ENCODE peak calls at places on chromosomes 4 and X, in six cellular contexts. One of them, this sample, is unnamed.

GRCh38 chrX:120357186-120357585 is 4.7 kb upstream of the ATP1B4 start:
- DNase-seq in heart left ventricle: no peak
- DNase-seq in psoas muscle: no peak
- DNase-seq in bronchial epithelial cell: no peak
- DNase-seq in GM23248: no peak
- DNase-seq in body of pancreas: no peak
- DNase-seq in this sample: no peak

GRCh38 chrX:111348363-111348927 is 63.5 kb downstream of the DCX start:
- DNase-seq in bronchial epithelial cell: no peak
- DNase-seq in body of pancreas: no peak
- DNase-seq in heart left ventricle: no peak
- DNase-seq in GM23248: no peak
- DNase-seq in psoas muscle: no peak
- DNase-seq in this sample: no peak

GRCh38 chr4:95155759-95156451 is 392.9 kb downstream of the UNC5C start:
- DNase-seq in GM23248: peak; percentile 64
- DNase-seq in heart left ventricle: no peak
- DNase-seq in body of pancreas: no peak
- DNase-seq in bronchial epithelial cell: peak; percentile 46
- DNase-seq in psoas muscle: no peak
- DNase-seq in this sample: peak; percentile 18

GRCh38 chr4:173463816-173464215 is 64.9 kb upstream of the SCRG1 start:
- DNase-seq in psoas muscle: no peak
- DNase-seq in bronchial epithelial cell: no peak
- DNase-seq in heart left ventricle: no peak
- DNase-seq in body of pancreas: no peak
- DNase-seq in GM23248: no peak
- DNase-seq in this sample: no peak

GRCh38 chrX:129719931-129720520 is 18.8 kb upstream of the XPNPEP2 start:
- DNase-seq in body of pancreas: no peak
- DNase-seq in GM23248: peak; percentile 35
- DNase-seq in bronchial epithelial cell: no peak
- DNase-seq in psoas muscle: no peak
- DNase-seq in heart left ventricle: no peak
- DNase-seq in this sample: no peak

GRCh38 chrX:150569155-150569477 is 695 bp downstream of the MTM1 start:
- DNase-seq in bronchial epithelial cell: no peak
- DNase-seq in GM23248: peak; percentile 68
- DNase-seq in heart left ventricle: peak; percentile 25
- DNase-seq in psoas muscle: no peak
- DNase-seq in body of pancreas: peak; percentile 40
- DNase-seq in this sample: no peak

GRCh38 chr4:126267689-126268088 is 952.9 kb downstream of the FAT4 start:
- DNase-seq in psoas muscle: no peak
- DNase-seq in heart left ventricle: no peak
- DNase-seq in body of pancreas: no peak
- DNase-seq in bronchial epithelial cell: peak; percentile 55
- DNase-seq in GM23248: peak; percentile 61
- DNase-seq in this sample: no peak

GRCh38 chr4:146957252-146957651 is 11.6 kb upstream of the TTC29 start:
- DNase-seq in body of pancreas: no peak
- DNase-seq in psoas muscle: no peak
- DNase-seq in bronchial epithelial cell: peak; percentile 68
- DNase-seq in heart left ventricle: no peak
- DNase-seq in GM23248: peak; percentile 90
- DNase-seq in this sample: peak; percentile 88

GRCh38 chrX:150364347-150365050 is 1.4 kb downstream of the MAMLD1 start:
- DNase-seq in psoas muscle: peak; percentile 19
- DNase-seq in heart left ventricle: peak; percentile 23
- DNase-seq in bronchial epithelial cell: no peak
- DNase-seq in GM23248: peak; percentile 54
- DNase-seq in body of pancreas: peak; percentile 10
- DNase-seq in this sample: no peak

GRCh38 chr4:73810191-73810590 is 26.3 kb upstream of the CXCL6 start:
- DNase-seq in bronchial epithelial cell: no peak
- DNase-seq in heart left ventricle: no peak
- DNase-seq in body of pancreas: no peak
- DNase-seq in psoas muscle: no peak
- DNase-seq in GM23248: no peak
- DNase-seq in this sample: no peak

GRCh38 chr4:168522829-168523228 is 26.0 kb downstream of the PALLD start:
- DNase-seq in heart left ventricle: no peak
- DNase-seq in GM23248: no peak
- DNase-seq in bronchial epithelial cell: no peak
- DNase-seq in psoas muscle: no peak
- DNase-seq in body of pancreas: no peak
- DNase-seq in this sample: no peak

GRCh38 chrX:9662148-9662547 is 103.5 kb downstream of the GPR143 start:
- DNase-seq in body of pancreas: no peak
- DNase-seq in heart left ventricle: no peak
- DNase-seq in psoas muscle: no peak
- DNase-seq in GM23248: peak; percentile 67
- DNase-seq in bronchial epithelial cell: peak; percentile 48
- DNase-seq in this sample: no peak

GRCh38 chr4:1470816-1471442 is 64.7 kb upstream of the NKX1-1 start:
- DNase-seq in GM23248: no peak
- DNase-seq in psoas muscle: no peak
- DNase-seq in heart left ventricle: no peak
- DNase-seq in bronchial epithelial cell: no peak
- DNase-seq in body of pancreas: no peak
- DNase-seq in this sample: no peak

GRCh38 chr4:151922306-151922705 is 161.5 kb upstream of the GATB start:
- DNase-seq in heart left ventricle: no peak
- DNase-seq in GM23248: peak; percentile 82
- DNase-seq in bronchial epithelial cell: peak; percentile 47
- DNase-seq in psoas muscle: no peak
- DNase-seq in body of pancreas: no peak
- DNase-seq in this sample: no peak

GRCh38 chr4:14749910-14750309 is 252.4 kb upstream of the CPEB2 start:
- DNase-seq in GM23248: peak; percentile 30
- DNase-seq in bronchial epithelial cell: peak; percentile 56
- DNase-seq in body of pancreas: peak; percentile 53
- DNase-seq in psoas muscle: peak; percentile 13
- DNase-seq in heart left ventricle: peak; percentile 36
- DNase-seq in this sample: no peak

GRCh38 chr4:168124008-168124641 is 31.8 kb downstream of the ANXA10 start:
- DNase-seq in GM23248: peak; percentile 68
- DNase-seq in bronchial epithelial cell: peak; percentile 97
- DNase-seq in psoas muscle: no peak
- DNase-seq in body of pancreas: no peak
- DNase-seq in heart left ventricle: no peak
- DNase-seq in this sample: no peak

GRCh38 chrX:17500145-17500579 is 125.2 kb downstream of the NHS start:
- DNase-seq in heart left ventricle: no peak
- DNase-seq in psoas muscle: no peak
- DNase-seq in body of pancreas: peak; percentile 3
- DNase-seq in bronchial epithelial cell: peak; percentile 67
- DNase-seq in GM23248: peak; percentile 68
- DNase-seq in this sample: peak; percentile 32

GRCh38 chrX:126900937-126901336 is 81.4 kb downstream of the PRR32 start:
- DNase-seq in GM23248: no peak
- DNase-seq in psoas muscle: no peak
- DNase-seq in body of pancreas: no peak
- DNase-seq in heart left ventricle: no peak
- DNase-seq in bronchial epithelial cell: no peak
- DNase-seq in this sample: no peak

GRCh38 chr4:159016527-159017137 is 86.2 kb upstream of the RAPGEF2 start:
- DNase-seq in heart left ventricle: no peak
- DNase-seq in bronchial epithelial cell: no peak
- DNase-seq in body of pancreas: no peak
- DNase-seq in GM23248: no peak
- DNase-seq in psoas muscle: no peak
- DNase-seq in this sample: peak; percentile 29

DNA sequence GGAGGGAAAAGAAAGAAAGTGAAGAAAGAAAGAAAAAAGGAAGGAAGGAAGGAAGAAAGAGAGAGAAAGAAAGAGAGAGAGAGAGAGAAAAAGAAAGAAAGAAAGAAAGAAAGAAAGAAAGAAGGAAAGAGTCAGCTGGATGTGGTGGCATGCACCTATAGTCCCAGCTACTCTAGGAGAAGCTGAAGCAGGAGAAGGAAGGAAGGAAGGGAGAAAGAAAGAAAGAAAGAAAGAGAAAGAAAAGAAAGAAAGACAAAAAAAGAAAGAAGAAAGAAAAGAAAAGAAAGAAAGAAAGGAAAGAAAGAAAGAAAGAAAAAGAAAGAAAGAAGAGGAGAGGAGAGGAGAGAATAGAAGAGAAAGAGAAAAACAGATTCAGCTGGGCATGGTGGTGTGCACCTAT is 44.3 kb upstream of the ERVMER34-1 start:
- DNase-seq in heart left ventricle: no peak
- DNase-seq in bronchial epithelial cell: no peak
- DNase-seq in psoas muscle: no peak
- DNase-seq in GM23248: no peak
- DNase-seq in body of pancreas: no peak
- DNase-seq in this sample: no peak
- H3K36me3 ChIP-seq in heart left ventricle: no peaks in the 10 kb centered on the region
- H3K36me3 ChIP-seq in bronchial epithelial cell: no peaks in the 10 kb centered on the region
- H3K36me3 ChIP-seq in psoas muscle: no peaks in the 10 kb centered on the region
- H3K36me3 ChIP-seq in GM23248: no peaks in the 10 kb centered on the region
- H3K36me3 ChIP-seq in body of pancreas: no peaks in the 10 kb centered on the region
- H3K36me3 ChIP-seq in this sample: no peaks in the 10 kb centered on the region

GRCh38 chrX:154468217-154468616 is 10.1 kb downstream of the PLXNA3 start:
- DNase-seq in body of pancreas: no peak
- DNase-seq in bronchial epithelial cell: no peak
- DNase-seq in GM23248: no peak
- DNase-seq in heart left ventricle: no peak
- DNase-seq in psoas muscle: no peak
- DNase-seq in this sample: no peak
- H3K36me3 ChIP-seq in body of pancreas: no peaks in the 10 kb centered on the region
- H3K36me3 ChIP-seq in bronchial epithelial cell: peaks cover 39% of the 10 kb centered on the region
- H3K36me3 ChIP-seq in GM23248: no peaks in the 10 kb centered on the region
- H3K36me3 ChIP-seq in heart left ventricle: peaks cover 31% of the 10 kb centered on the region
- H3K36me3 ChIP-seq in psoas muscle: no peaks in the 10 kb centered on the region
- H3K36me3 ChIP-seq in this sample: no peaks in the 10 kb centered on the region

DNA sequence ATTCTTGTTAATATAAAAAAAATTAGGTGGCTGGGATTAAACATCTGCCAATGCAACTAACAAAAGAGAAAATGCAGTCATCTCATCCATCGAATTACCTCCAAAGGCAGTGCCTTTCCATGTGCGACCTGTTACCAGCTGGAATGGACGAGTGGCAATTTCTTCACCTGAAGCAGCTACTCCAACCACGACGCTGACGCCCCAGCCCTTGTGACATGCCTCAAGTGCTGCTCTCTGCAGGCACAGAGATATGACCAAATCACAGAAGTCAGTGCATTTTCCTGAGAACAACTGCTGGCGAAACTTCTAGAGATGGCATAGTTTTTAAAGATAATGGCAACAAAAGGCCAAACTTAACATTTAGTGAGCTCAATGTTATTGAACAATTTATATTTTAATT is 13.8 kb downstream of the ADH5 start:
- DNase-seq in GM23248: no peak
- DNase-seq in psoas muscle: no peak
- DNase-seq in body of pancreas: no peak
- DNase-seq in bronchial epithelial cell: no peak
- DNase-seq in heart left ventricle: no peak
- DNase-seq in this sample: no peak
- H3K36me3 ChIP-seq in GM23248: peaks cover 87% of the 10 kb centered on the region
- H3K36me3 ChIP-seq in psoas muscle: peaks cover 7% of the 10 kb centered on the region
- H3K36me3 ChIP-seq in body of pancreas: no peaks in the 10 kb centered on the region
- H3K36me3 ChIP-seq in bronchial epithelial cell: peaks cover 15% of the 10 kb centered on the region
- H3K36me3 ChIP-seq in heart left ventricle: peaks cover 97% of the 10 kb centered on the region
- H3K36me3 ChIP-seq in this sample: peaks cover 2% of the 10 kb centered on the region

DNA sequence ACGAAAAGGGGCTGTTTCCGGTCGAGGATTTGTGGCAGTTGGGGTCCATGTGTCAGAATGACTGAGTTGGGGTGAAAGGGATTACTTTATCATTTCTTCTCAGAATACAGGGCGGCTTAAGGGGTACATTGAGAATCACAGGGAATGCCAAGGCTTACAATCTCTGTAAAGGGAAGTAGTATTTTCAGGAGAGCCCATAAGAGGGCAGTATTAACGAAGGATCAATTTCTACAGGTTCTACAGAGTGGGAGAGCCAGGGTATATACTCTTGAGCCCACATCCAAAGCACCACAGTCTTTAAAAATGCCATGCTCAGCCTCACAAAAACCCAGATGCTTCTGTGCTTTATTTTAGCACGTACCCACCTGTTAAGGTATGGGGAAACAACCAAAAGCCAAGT is 67.7 kb upstream of the ZXDA start:
- DNase-seq in bronchial epithelial cell: no peak
- DNase-seq in heart left ventricle: no peak
- DNase-seq in psoas muscle: no peak
- DNase-seq in GM23248: no peak
- DNase-seq in body of pancreas: no peak
- DNase-seq in this sample: no peak
- H3K36me3 ChIP-seq in bronchial epithelial cell: no peaks in the 10 kb centered on the region
- H3K36me3 ChIP-seq in heart left ventricle: no peaks in the 10 kb centered on the region
- H3K36me3 ChIP-seq in psoas muscle: no peaks in the 10 kb centered on the region
- H3K36me3 ChIP-seq in GM23248: no peaks in the 10 kb centered on the region
- H3K36me3 ChIP-seq in body of pancreas: no peaks in the 10 kb centered on the region
- H3K36me3 ChIP-seq in this sample: no peaks in the 10 kb centered on the region

DNA sequence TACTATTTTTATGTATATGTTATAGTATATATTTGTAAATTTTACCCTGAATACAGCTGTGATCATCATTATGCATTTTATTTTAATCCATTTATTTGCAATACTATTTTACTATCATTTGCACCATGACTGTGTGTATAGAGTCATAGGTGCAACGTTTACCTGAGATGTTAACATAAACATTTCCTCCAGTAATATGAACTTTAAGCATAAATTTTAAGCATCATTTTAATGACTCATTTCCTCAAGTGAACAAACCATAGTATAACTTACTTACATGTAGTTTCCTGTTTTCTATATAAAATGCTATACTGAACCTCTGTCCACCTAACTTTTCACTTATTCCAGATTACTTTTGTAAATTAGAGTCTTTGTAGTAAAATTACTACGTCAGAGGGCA is 92.8 kb downstream of the NFKB1 start:
- DNase-seq in heart left ventricle: no peak
- DNase-seq in bronchial epithelial cell: peak; percentile 80
- DNase-seq in body of pancreas: no peak
- DNase-seq in GM23248: no peak
- DNase-seq in psoas muscle: no peak
- DNase-seq in this sample: no peak
- H3K36me3 ChIP-seq in heart left ventricle: peaks cover 78% of the 10 kb centered on the region
- H3K36me3 ChIP-seq in bronchial epithelial cell: peaks cover 9% of the 10 kb centered on the region
- H3K36me3 ChIP-seq in body of pancreas: no peaks in the 10 kb centered on the region
- H3K36me3 ChIP-seq in GM23248: peaks cover 38% of the 10 kb centered on the region
- H3K36me3 ChIP-seq in psoas muscle: peaks cover 12% of the 10 kb centered on the region
- H3K36me3 ChIP-seq in this sample: peaks cover 3% of the 10 kb centered on the region

This sample was measured in kidney epithelial cell.